ENCODE peak calls at places on chromosomes 12 and 14, in five cellular contexts. One of them, this sample, is unnamed.

GRCh38 chr12:5396541-5396940 is 35.4 kb upstream of the NTF3 start:
- DNase-seq in stromal cell of bone marrow: no peak
- DNase-seq in AG10803: no peak
- DNase-seq in activated T-helper 1 cell treated with anti-CD3 and anti-CD28 coated beads, Interleukin-2, amount 50 U/mL, for 16 hours: no peak
- DNase-seq in NCI-H187: no peak
- DNase-seq in this sample: no peak

GRCh38 chr14:73612339-73613045 is at the start of gene ACOT6:
- DNase-seq in stromal cell of bone marrow: peak; percentile 40
- DNase-seq in AG10803: peak; percentile 70
- DNase-seq in activated T-helper 1 cell treated with anti-CD3 and anti-CD28 coated beads, Interleukin-2, amount 50 U/mL, for 16 hours: peak; percentile 45
- DNase-seq in NCI-H187: no peak
- DNase-seq in this sample: peak; percentile 20

GRCh38 chr14:66652736-66653135 is 144.8 kb downstream of the GPHN start:
- DNase-seq in stromal cell of bone marrow: no peak
- DNase-seq in AG10803: no peak
- DNase-seq in activated T-helper 1 cell treated with anti-CD3 and anti-CD28 coated beads, Interleukin-2, amount 50 U/mL, for 16 hours: no peak
- DNase-seq in NCI-H187: no peak
- DNase-seq in this sample: no peak

GRCh38 chr14:56065621-56066295 is 52.5 kb upstream of the PELI2 start:
- DNase-seq in stromal cell of bone marrow: no peak
- DNase-seq in AG10803: no peak
- DNase-seq in activated T-helper 1 cell treated with anti-CD3 and anti-CD28 coated beads, Interleukin-2, amount 50 U/mL, for 16 hours: no peak
- DNase-seq in NCI-H187: no peak
- DNase-seq in this sample: no peak

GRCh38 chr12:53493610-53494391 is 5.5 kb downstream of the MAP3K12 start:
- DNase-seq in stromal cell of bone marrow: no peak
- DNase-seq in AG10803: no peak
- DNase-seq in activated T-helper 1 cell treated with anti-CD3 and anti-CD28 coated beads, Interleukin-2, amount 50 U/mL, for 16 hours: no peak
- DNase-seq in NCI-H187: no peak
- DNase-seq in this sample: no peak

GRCh38 chr12:59403259-59403932 is 192.4 kb upstream of the SLC16A7 start:
- DNase-seq in stromal cell of bone marrow: peak; percentile 66
- DNase-seq in AG10803: peak; percentile 85
- DNase-seq in activated T-helper 1 cell treated with anti-CD3 and anti-CD28 coated beads, Interleukin-2, amount 50 U/mL, for 16 hours: no peak
- DNase-seq in NCI-H187: peak; percentile 39
- DNase-seq in this sample: peak; percentile 71

GRCh38 chr12:102917026-102917787 is at the start of gene PAH:
- DNase-seq in stromal cell of bone marrow: no peak
- DNase-seq in AG10803: no peak
- DNase-seq in activated T-helper 1 cell treated with anti-CD3 and anti-CD28 coated beads, Interleukin-2, amount 50 U/mL, for 16 hours: no peak
- DNase-seq in NCI-H187: no peak
- DNase-seq in this sample: no peak

GRCh38 chr12:15184484-15184883 is 36.7 kb downstream of the RERG start:
- DNase-seq in stromal cell of bone marrow: no peak
- DNase-seq in AG10803: no peak
- DNase-seq in activated T-helper 1 cell treated with anti-CD3 and anti-CD28 coated beads, Interleukin-2, amount 50 U/mL, for 16 hours: no peak
- DNase-seq in NCI-H187: no peak
- DNase-seq in this sample: no peak

GRCh38 chr12:25388216-25388615 is 137.5 kb upstream of the KRAS start:
- DNase-seq in stromal cell of bone marrow: no peak
- DNase-seq in AG10803: no peak
- DNase-seq in activated T-helper 1 cell treated with anti-CD3 and anti-CD28 coated beads, Interleukin-2, amount 50 U/mL, for 16 hours: no peak
- DNase-seq in NCI-H187: no peak
- DNase-seq in this sample: no peak

GRCh38 chr12:85642288-85642687 is 193.9 kb downstream of the RASSF9 start:
- DNase-seq in stromal cell of bone marrow: no peak
- DNase-seq in AG10803: no peak
- DNase-seq in activated T-helper 1 cell treated with anti-CD3 and anti-CD28 coated beads, Interleukin-2, amount 50 U/mL, for 16 hours: no peak
- DNase-seq in NCI-H187: no peak
- DNase-seq in this sample: no peak

GRCh38 chr12:25959069-25959961 is 833 bp downstream of the RASSF8 start:
- DNase-seq in stromal cell of bone marrow: peak; percentile 83
- DNase-seq in AG10803: peak; percentile 92
- DNase-seq in activated T-helper 1 cell treated with anti-CD3 and anti-CD28 coated beads, Interleukin-2, amount 50 U/mL, for 16 hours: no peak
- DNase-seq in NCI-H187: no peak
- DNase-seq in this sample: peak; percentile 81

GRCh38 chr12:14849664-14850063 is 6.3 kb upstream of the ART4 start:
- DNase-seq in stromal cell of bone marrow: peak; percentile 55
- DNase-seq in AG10803: peak; percentile 16
- DNase-seq in activated T-helper 1 cell treated with anti-CD3 and anti-CD28 coated beads, Interleukin-2, amount 50 U/mL, for 16 hours: no peak
- DNase-seq in NCI-H187: no peak
- DNase-seq in this sample: no peak

GRCh38 chr12:6182279-6182898 is 17.8 kb upstream of the CD9 start:
- DNase-seq in stromal cell of bone marrow: peak; percentile 73
- DNase-seq in AG10803: peak; percentile 91
- DNase-seq in activated T-helper 1 cell treated with anti-CD3 and anti-CD28 coated beads, Interleukin-2, amount 50 U/mL, for 16 hours: no peak
- DNase-seq in NCI-H187: peak; percentile 67
- DNase-seq in this sample: peak; percentile 88

GRCh38 chr12:55946553-55946952 is 15.6 kb downstream of the DGKA start:
- DNase-seq in stromal cell of bone marrow: no peak
- DNase-seq in AG10803: no peak
- DNase-seq in activated T-helper 1 cell treated with anti-CD3 and anti-CD28 coated beads, Interleukin-2, amount 50 U/mL, for 16 hours: no peak
- DNase-seq in NCI-H187: no peak
- DNase-seq in this sample: no peak

GRCh38 chr14:34059925-34060746 is 109.3 kb upstream of the EGLN3 start:
- DNase-seq in stromal cell of bone marrow: no peak
- DNase-seq in AG10803: peak; percentile 61
- DNase-seq in activated T-helper 1 cell treated with anti-CD3 and anti-CD28 coated beads, Interleukin-2, amount 50 U/mL, for 16 hours: no peak
- DNase-seq in NCI-H187: no peak
- DNase-seq in this sample: no peak

GRCh38 chr12:1791104-1791927 is 29.0 kb upstream of the LRTM2 start:
- DNase-seq in stromal cell of bone marrow: no peak
- DNase-seq in AG10803: peak; percentile 63
- DNase-seq in activated T-helper 1 cell treated with anti-CD3 and anti-CD28 coated beads, Interleukin-2, amount 50 U/mL, for 16 hours: peak; percentile 37
- DNase-seq in NCI-H187: no peak
- DNase-seq in this sample: no peak

GRCh38 chr14:95101736-95102677 is 55.3 kb downstream of the DICER1 start:
- DNase-seq in stromal cell of bone marrow: no peak
- DNase-seq in AG10803: no peak
- DNase-seq in activated T-helper 1 cell treated with anti-CD3 and anti-CD28 coated beads, Interleukin-2, amount 50 U/mL, for 16 hours: no peak
- DNase-seq in NCI-H187: no peak
- DNase-seq in this sample: no peak

GRCh38 chr12:24407884-24408283 is 458.4 kb upstream of the SOX5 start:
- DNase-seq in stromal cell of bone marrow: no peak
- DNase-seq in AG10803: no peak
- DNase-seq in activated T-helper 1 cell treated with anti-CD3 and anti-CD28 coated beads, Interleukin-2, amount 50 U/mL, for 16 hours: no peak
- DNase-seq in NCI-H187: no peak
- DNase-seq in this sample: no peak

GRCh38 chr12:39813776-39814175 is 194.2 kb upstream of the ABCD2 start:
- DNase-seq in stromal cell of bone marrow: peak; percentile 42
- DNase-seq in AG10803: peak; percentile 68
- DNase-seq in activated T-helper 1 cell treated with anti-CD3 and anti-CD28 coated beads, Interleukin-2, amount 50 U/mL, for 16 hours: no peak
- DNase-seq in NCI-H187: no peak
- DNase-seq in this sample: peak; percentile 31

GRCh38 chr12:2691001-2691339 is 103.8 kb upstream of the FKBP4 start:
- DNase-seq in stromal cell of bone marrow: no peak
- DNase-seq in AG10803: no peak
- DNase-seq in activated T-helper 1 cell treated with anti-CD3 and anti-CD28 coated beads, Interleukin-2, amount 50 U/mL, for 16 hours: no peak
- DNase-seq in NCI-H187: no peak
- DNase-seq in this sample: no peak

GRCh38 chr12:120100630-120101029 is 15.9 kb downstream of the RAB35 start:
- DNase-seq in stromal cell of bone marrow: peak; percentile 24
- DNase-seq in AG10803: peak; percentile 72
- DNase-seq in activated T-helper 1 cell treated with anti-CD3 and anti-CD28 coated beads, Interleukin-2, amount 50 U/mL, for 16 hours: no peak
- DNase-seq in NCI-H187: no peak
- DNase-seq in this sample: peak; percentile 24

GRCh38 chr14:94120667-94121335 is 8.6 kb downstream of the IFI27L2 start:
- DNase-seq in stromal cell of bone marrow: peak; percentile 94
- DNase-seq in AG10803: peak; percentile 64
- DNase-seq in activated T-helper 1 cell treated with anti-CD3 and anti-CD28 coated beads, Interleukin-2, amount 50 U/mL, for 16 hours: no peak
- DNase-seq in NCI-H187: no peak
- DNase-seq in this sample: no peak

GRCh38 chr14:25484194-25484593 is 434.2 kb upstream of the STXBP6 start:
- DNase-seq in stromal cell of bone marrow: no peak
- DNase-seq in AG10803: no peak
- DNase-seq in activated T-helper 1 cell treated with anti-CD3 and anti-CD28 coated beads, Interleukin-2, amount 50 U/mL, for 16 hours: no peak
- DNase-seq in NCI-H187: no peak
- DNase-seq in this sample: no peak

GRCh38 chr12:124916370-124917134 is 2.1 kb upstream of the UBC start:
- DNase-seq in stromal cell of bone marrow: peak; percentile 94
- DNase-seq in AG10803: peak; percentile 93
- DNase-seq in activated T-helper 1 cell treated with anti-CD3 and anti-CD28 coated beads, Interleukin-2, amount 50 U/mL, for 16 hours: no peak
- DNase-seq in NCI-H187: no peak
- DNase-seq in this sample: no peak